ENCODE peak calls at places on chromosomes 13 and 19, in six cellular contexts. One of them, this sample, is unnamed. For H3K4me1, the result is how much of the 10 kb centered on the place peaks cover.

GRCh38 chr19:17579523-17580244 is 24.2 kb downstream of the COLGALT1 start:
- DNase-seq in thoracic aorta: no peak
- DNase-seq in tibial nerve: peak
- DNase-seq in H9: peak
- DNase-seq in K562: peak
- DNase-seq in ovary: peak
- DNase-seq in this sample: peak

GRCh38 chr19:2624537-2625091 is 77.9 kb downstream of the GNG7 start:
- DNase-seq in ovary: no peak
- DNase-seq in K562: no peak
- DNase-seq in tibial nerve: no peak
- DNase-seq in thoracic aorta: no peak
- DNase-seq in H9: peak
- DNase-seq in this sample: peak

GRCh38 chr19:14061751-14062557 is at the start of gene PALM3:
- DNase-seq in ovary: no peak
- DNase-seq in K562: peak
- DNase-seq in H9: no peak
- DNase-seq in tibial nerve: no peak
- DNase-seq in thoracic aorta: no peak
- DNase-seq in this sample: no peak

GRCh38 chr19:15672580-15673175 is at the start of gene CYP4F12:
- DNase-seq in tibial nerve: peak
- DNase-seq in K562: peak
- DNase-seq in H9: no peak
- DNase-seq in thoracic aorta: no peak
- DNase-seq in ovary: peak
- DNase-seq in this sample: peak

GRCh38 chr19:13156968-13157882 is 7.0 kb downstream of the IER2 start:
- DNase-seq in K562: no peak
- DNase-seq in tibial nerve: no peak
- DNase-seq in thoracic aorta: no peak
- DNase-seq in ovary: no peak
- DNase-seq in H9: no peak
- DNase-seq in this sample: no peak

GRCh38 chr13:79534596-79534995 is 53.6 kb downstream of the NDFIP2 start:
- DNase-seq in ovary: no peak
- DNase-seq in K562: no peak
- DNase-seq in tibial nerve: no peak
- DNase-seq in thoracic aorta: no peak
- DNase-seq in H9: no peak
- DNase-seq in this sample: no peak

GRCh38 chr19:38494379-38494778 is 60.9 kb downstream of the RYR1 start:
- DNase-seq in H9: no peak
- DNase-seq in K562: no peak
- DNase-seq in ovary: no peak
- DNase-seq in thoracic aorta: no peak
- DNase-seq in tibial nerve: no peak
- DNase-seq in this sample: no peak

GRCh38 chr19:39083599-39083982 is 577 bp upstream of the ACP7 start:
- DNase-seq in H9: no peak
- DNase-seq in tibial nerve: no peak
- DNase-seq in thoracic aorta: no peak
- DNase-seq in K562: no peak
- DNase-seq in ovary: no peak
- DNase-seq in this sample: no peak

GRCh38 chr13:110304256-110304655 is 2.7 kb downstream of the COL4A1 start:
- DNase-seq in K562: no peak
- DNase-seq in H9: peak
- DNase-seq in tibial nerve: peak
- DNase-seq in thoracic aorta: no peak
- DNase-seq in ovary: no peak
- DNase-seq in this sample: no peak

GRCh38 chr13:75685239-75685697 is 49.1 kb downstream of the LMO7 start:
- DNase-seq in ovary: no peak
- DNase-seq in K562: no peak
- DNase-seq in tibial nerve: no peak
- DNase-seq in thoracic aorta: no peak
- DNase-seq in H9: peak
- DNase-seq in this sample: no peak

GRCh38 chr13:37342205-37342604 is 236.7 kb upstream of the CSNK1A1L start:
- DNase-seq in tibial nerve: no peak
- DNase-seq in K562: no peak
- DNase-seq in thoracic aorta: no peak
- DNase-seq in H9: no peak
- DNase-seq in ovary: no peak
- DNase-seq in this sample: no peak

GRCh38 chr19:57664269-57665127 is 4.2 kb upstream of the ZSCAN4 start:
- DNase-seq in thoracic aorta: no peak
- DNase-seq in tibial nerve: no peak
- DNase-seq in ovary: peak
- DNase-seq in K562: peak
- DNase-seq in H9: peak
- DNase-seq in this sample: peak

GRCh38 chr19:2271516-2272103 is 10.4 kb downstream of the PEAK3 start:
- DNase-seq in ovary: no peak
- DNase-seq in thoracic aorta: no peak
- DNase-seq in tibial nerve: no peak
- DNase-seq in K562: no peak
- DNase-seq in H9: peak
- DNase-seq in this sample: peak

GRCh38 chr19:35055715-35056179 is 14.2 kb downstream of the HPN start:
- DNase-seq in thoracic aorta: no peak
- DNase-seq in tibial nerve: no peak
- DNase-seq in K562: peak
- DNase-seq in H9: peak
- DNase-seq in ovary: no peak
- DNase-seq in this sample: no peak

GRCh38 chr19:1189419-1189818 is 15.4 kb upstream of the SBNO2 start:
- DNase-seq in tibial nerve: no peak
- DNase-seq in H9: no peak
- DNase-seq in K562: peak
- DNase-seq in ovary: no peak
- DNase-seq in thoracic aorta: no peak
- DNase-seq in this sample: no peak

GRCh38 chr13:80340643-80341097 is 256 bp downstream of the SPRY2 start:
- DNase-seq in K562: no peak
- DNase-seq in ovary: no peak
- DNase-seq in thoracic aorta: no peak
- DNase-seq in H9: no peak
- DNase-seq in tibial nerve: peak
- DNase-seq in this sample: no peak

GRCh38 chr19:14542721-14543328 is 13.4 kb downstream of the TECR start:
- DNase-seq in thoracic aorta: no peak
- DNase-seq in K562: peak
- DNase-seq in ovary: no peak
- DNase-seq in tibial nerve: no peak
- DNase-seq in H9: peak
- DNase-seq in this sample: no peak

GRCh38 chr19:40539070-40539469 is 37.6 kb upstream of the SHKBP1 start:
- DNase-seq in K562: no peak
- DNase-seq in tibial nerve: no peak
- DNase-seq in ovary: no peak
- DNase-seq in H9: no peak
- DNase-seq in thoracic aorta: no peak
- DNase-seq in this sample: no peak

GRCh38 chr19:28509079-28509895 is 703.7 kb downstream of the UQCRFS1 start:
- DNase-seq in thoracic aorta: no peak
- DNase-seq in ovary: no peak
- DNase-seq in K562: no peak
- DNase-seq in H9: no peak
- DNase-seq in tibial nerve: no peak
- DNase-seq in this sample: no peak

GRCh38 chr13:36282818-36283432 is 14.7 kb downstream of the CCDC169 start:
- DNase-seq in tibial nerve: no peak
- DNase-seq in K562: peak
- DNase-seq in ovary: no peak
- DNase-seq in H9: no peak
- DNase-seq in thoracic aorta: no peak
- DNase-seq in this sample: no peak

GRCh38 chr13:106818971-106819370 is 251.0 kb upstream of the ARGLU1 start:
- DNase-seq in tibial nerve: no peak
- DNase-seq in K562: no peak
- DNase-seq in H9: no peak
- DNase-seq in thoracic aorta: no peak
- DNase-seq in ovary: no peak
- DNase-seq in this sample: no peak

GRCh38 chr19:56071151-56071550 is 49.9 kb downstream of the ZNF787 start:
- DNase-seq in K562: peak
- DNase-seq in ovary: no peak
- DNase-seq in thoracic aorta: no peak
- DNase-seq in tibial nerve: no peak
- DNase-seq in H9: peak
- DNase-seq in this sample: no peak

GRCh38 chr19:42989851-42990250 is 36.4 kb downstream of the PSG11 start:
- DNase-seq in H9: no peak
- DNase-seq in K562: no peak
- DNase-seq in ovary: no peak
- DNase-seq in thoracic aorta: no peak
- DNase-seq in tibial nerve: no peak
- DNase-seq in this sample: no peak

GRCh38 chr19:14405380-14405757 is 13.8 kb downstream of the DDX39A start:
- DNase-seq in thoracic aorta: no peak
- DNase-seq in K562: peak
- DNase-seq in tibial nerve: no peak
- DNase-seq in H9: peak
- DNase-seq in ovary: no peak
- DNase-seq in this sample: no peak

GRCh38 chr13:45825124-45825650 is 26.4 kb downstream of the SIAH3 start:
- DNase-seq in H9: no peak
- DNase-seq in ovary: no peak
- DNase-seq in tibial nerve: no peak
- DNase-seq in thoracic aorta: no peak
- DNase-seq in K562: no peak
- DNase-seq in this sample: no peak
- H3K4me1 ChIP-seq in H9: under half
- H3K4me1 ChIP-seq in ovary: under half
- H3K4me1 ChIP-seq in tibial nerve: under half
- H3K4me1 ChIP-seq in thoracic aorta: under half
- H3K4me1 ChIP-seq in K562: under half
- H3K4me1 ChIP-seq in this sample: under half

GRCh38 chr19:10727599-10728250 is 9.8 kb downstream of the DNM2 start:
- DNase-seq in K562: no peak
- DNase-seq in ovary: no peak
- DNase-seq in H9: no peak
- DNase-seq in tibial nerve: no peak
- DNase-seq in thoracic aorta: no peak
- DNase-seq in this sample: no peak

GRCh38 chr19:10724573-10725071 is 6.7 kb downstream of the DNM2 start:
- DNase-seq in thoracic aorta: no peak
- DNase-seq in H9: no peak
- DNase-seq in tibial nerve: no peak
- DNase-seq in K562: peak
- DNase-seq in ovary: no peak
- DNase-seq in this sample: peak

GRCh38 chr19:10729406-10729805 is 11.5 kb downstream of the DNM2 start:
- DNase-seq in ovary: no peak
- DNase-seq in H9: no peak
- DNase-seq in thoracic aorta: no peak
- DNase-seq in tibial nerve: no peak
- DNase-seq in K562: no peak
- DNase-seq in this sample: no peak

GRCh38 chr19:10726268-10726667 is 8.4 kb downstream of the DNM2 start:
- DNase-seq in thoracic aorta: no peak
- DNase-seq in H9: no peak
- DNase-seq in tibial nerve: no peak
- DNase-seq in ovary: no peak
- DNase-seq in K562: no peak
- DNase-seq in this sample: no peak

GRCh38 chr19:10725415-10725814 is 7.5 kb downstream of the DNM2 start:
- DNase-seq in tibial nerve: no peak
- DNase-seq in H9: no peak
- DNase-seq in thoracic aorta: no peak
- DNase-seq in K562: no peak
- DNase-seq in ovary: no peak
- DNase-seq in this sample: no peak
- H3K4me1 ChIP-seq in tibial nerve: under half
- H3K4me1 ChIP-seq in H9: under half
- H3K4me1 ChIP-seq in thoracic aorta: under half
- H3K4me1 ChIP-seq in K562: under half
- H3K4me1 ChIP-seq in ovary: under half
- H3K4me1 ChIP-seq in this sample: under half

DNA sequence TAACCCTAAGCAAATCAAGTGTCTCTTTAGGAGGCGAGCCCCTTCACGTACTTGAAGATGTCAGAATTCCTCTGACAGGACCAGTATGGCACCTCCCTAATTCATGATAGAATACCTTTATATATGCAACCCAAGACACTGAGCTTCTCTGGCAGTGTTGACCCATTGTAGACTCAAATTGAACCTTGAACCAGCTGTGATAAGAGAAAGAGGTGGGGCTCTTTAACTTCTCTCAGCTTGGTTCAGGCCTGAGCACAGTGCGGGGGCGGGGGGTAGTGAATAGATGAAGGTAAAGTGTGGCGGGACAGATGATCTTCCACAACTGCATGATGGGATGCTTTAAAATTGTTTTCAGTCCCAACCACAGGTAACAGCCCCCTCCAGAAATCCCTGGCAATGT is 12.1 kb downstream of the MBNL2 start:
- DNase-seq in tibial nerve: no peak
- DNase-seq in thoracic aorta: no peak
- DNase-seq in ovary: no peak
- DNase-seq in H9: no peak
- DNase-seq in K562: no peak
- DNase-seq in this sample: no peak
- H3K4me1 ChIP-seq in tibial nerve: half or more
- H3K4me1 ChIP-seq in thoracic aorta: under half
- H3K4me1 ChIP-seq in ovary: under half
- H3K4me1 ChIP-seq in H9: under half
- H3K4me1 ChIP-seq in K562: under half
- H3K4me1 ChIP-seq in this sample: under half

DNA sequence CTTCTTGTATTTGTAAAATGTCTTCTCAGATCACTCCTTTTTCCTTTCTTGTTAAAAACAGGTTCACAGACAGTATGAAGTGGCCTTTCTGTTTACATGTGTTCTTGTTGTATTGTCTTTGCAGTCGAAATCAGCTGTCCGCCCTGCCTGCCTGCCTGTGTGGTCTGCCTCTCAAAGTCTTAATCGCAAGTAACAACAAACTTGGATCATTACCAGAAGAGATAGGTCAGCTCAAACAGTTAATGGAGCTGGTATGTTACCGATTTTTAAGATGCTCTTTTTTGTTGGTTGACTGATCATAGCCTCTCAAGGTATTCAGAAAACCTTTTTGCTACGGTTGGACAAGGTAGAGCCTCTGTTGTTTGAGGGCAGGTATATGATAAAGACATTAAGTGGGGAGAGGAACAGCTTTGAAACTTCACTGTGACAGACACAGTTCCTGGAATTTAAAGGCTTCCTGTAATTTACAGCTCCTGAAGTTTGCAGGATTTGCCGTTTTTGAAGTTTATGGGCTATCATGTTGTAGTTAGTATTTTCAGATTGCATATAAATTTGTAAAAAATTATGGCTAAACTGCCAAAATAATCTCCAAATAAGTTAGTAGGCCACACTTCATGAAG is 116.0 kb downstream of the LRCH1 start:
- DNase-seq in tibial nerve: no peak
- DNase-seq in ovary: no peak
- DNase-seq in H9: no peak
- DNase-seq in K562: no peak
- DNase-seq in thoracic aorta: no peak
- DNase-seq in this sample: no peak
- H3K4me1 ChIP-seq in tibial nerve: under half
- H3K4me1 ChIP-seq in ovary: under half
- H3K4me1 ChIP-seq in H9: under half
- H3K4me1 ChIP-seq in K562: under half
- H3K4me1 ChIP-seq in thoracic aorta: under half
- H3K4me1 ChIP-seq in this sample: under half

This sample was measured in BE2C.